ENCODE peak calls at places on chromosomes 12 and 14, in eight cellular contexts. L is Peyer's patch; N is uterus; H is heart left ventricle; B is cardiac muscle cell; K is left lung; I is upper lobe of right lung; M is CD8-positive, alpha-beta T cell. D is an unnamed sample.

GRCh38 chr12:3189282-3189681 is 112.1 kb downstream of the TSPAN9 start:
- DNase-seq in L (no peak), N (no peak), H (no peak), B (no peak), K (no peak), I (no peak), M (no peak), D (no peak)

GRCh38 chr14:20803221-20803620 is 577 bp upstream of the RNASE1 start:
- DNase-seq in L (no peak), N (no peak), H (no peak), B (no peak), K (no peak), I (no peak), M (no peak), D (no peak)

GRCh38 chr14:64724578-64724930 is 20.3 kb downstream of the PLEKHG3 start:
- DNase-seq in L (no peak), N (no peak), H (no peak), B (no peak), K (no peak), I (no peak), M (no peak), D (no peak)

GRCh38 chr12:22339691-22340090 is 5.2 kb upstream of the ST8SIA1 start:
- DNase-seq in L (no peak), N (no peak), H (no peak), B (no peak), K (no peak), I (no peak), M (no peak), D (no peak)

GRCh38 chr14:69451941-69452340 is 32.6 kb upstream of the PLEKHD1 start:
- DNase-seq in L (no peak), N (no peak), H (no peak), B (no peak), K (no peak), I (no peak), M (no peak), D (no peak)

GRCh38 chr12:2959194-2959507 is at the start of gene TEAD4:
- DNase-seq in L (no peak), N (peak), H (peak), B (peak), K (peak), I (peak), M (no peak), D (no peak)

GRCh38 chr14:73775339-73776193 is 61.4 kb upstream of the PNMA1 start:
- DNase-seq in L (no peak), N (no peak), H (no peak), B (no peak), K (no peak), I (no peak), M (no peak), D (no peak)

GRCh38 chr14:35046751-35047536 is 872 bp downstream of the FAM177A1 start:
- DNase-seq in L (peak), N (peak), H (no peak), B (no peak), K (peak), I (no peak), M (no peak), D (no peak)

GRCh38 chr12:47504775-47505446 is 200.9 kb downstream of the RPAP3 start:
- DNase-seq in L (no peak), N (no peak), H (no peak), B (peak), K (no peak), I (no peak), M (no peak), D (no peak)

GRCh38 chr14:20742132-20742531 is 3.6 kb upstream of the EDDM3A start:
- DNase-seq in L (no peak), N (no peak), H (no peak), B (no peak), K (no peak), I (no peak), M (no peak), D (no peak)

GRCh38 chr12:106032141-106032925 is 106.4 kb downstream of the NUAK1 start:
- DNase-seq in L (no peak), N (no peak), H (no peak), B (peak), K (no peak), I (no peak), M (no peak), D (no peak)

GRCh38 chr14:104602933-104603325 is 1.6 kb downstream of the TMEM179 start:
- DNase-seq in L (no peak), N (no peak), H (no peak), B (no peak), K (peak), I (peak), M (no peak), D (no peak)

GRCh38 chr12:79552186-79552585 is 138.6 kb downstream of the PAWR start:
- DNase-seq in L (no peak), N (no peak), H (no peak), B (peak), K (no peak), I (no peak), M (no peak), D (no peak)

GRCh38 chr12:3034067-3034750 is 43.0 kb upstream of the TSPAN9 start:
- DNase-seq in L (peak), N (peak), H (peak), B (peak), K (no peak), I (peak), M (no peak), D (no peak)

GRCh38 chr14:49598182-49598478 is 610 bp upstream of the LRR1 start:
- DNase-seq in L (no peak), N (peak), H (peak), B (no peak), K (no peak), I (no peak), M (no peak), D (no peak)

GRCh38 chr14:28142400-28143015 is 624.1 kb upstream of the FOXG1 start:
- DNase-seq in L (no peak), N (no peak), H (no peak), B (peak), K (no peak), I (no peak), M (no peak), D (no peak)

GRCh38 chr12:64609543-64610091 is 678 bp upstream of the RASSF3 start:
- DNase-seq in L (peak), N (no peak), H (no peak), B (peak), K (no peak), I (no peak), M (no peak), D (no peak)

GRCh38 chr14:55092326-55092725 is 36.7 kb upstream of the LGALS3 start:
- DNase-seq in L (peak), N (no peak), H (no peak), B (no peak), K (no peak), I (no peak), M (no peak), D (no peak)

GRCh38 chr12:18750087-18750486 is 12.2 kb downstream of the CAPZA3 start:
- DNase-seq in L (no peak), N (no peak), H (no peak), B (peak), K (no peak), I (no peak), M (no peak), D (no peak)

GRCh38 chr12:26833692-26834168 is 736 bp upstream of the ITPR2 start:
- DNase-seq in L (peak), N (peak), H (peak), B (peak), K (peak), I (peak), M (peak), D (no peak)

GRCh38 chr12:64256166-64256800 is 34.2 kb upstream of the KICS2 start:
- DNase-seq in L (no peak), N (no peak), H (no peak), B (peak), K (no peak), I (no peak), M (no peak), D (no peak)

GRCh38 chr12:95099270-95099790 is 25.9 kb upstream of the NR2C1 start:
- DNase-seq in L (no peak), N (no peak), H (no peak), B (no peak), K (no peak), I (no peak), M (no peak), D (no peak)

GRCh38 chr14:31326111-31326510 is 94.2 kb downstream of the HEATR5A start:
- DNase-seq in L (no peak), N (no peak), H (no peak), B (peak), K (no peak), I (no peak), M (peak), D (no peak)

GRCh38 chr14:68253381-68253780 is 433.8 kb downstream of the RAD51B start:
- DNase-seq in L (no peak), N (no peak), H (no peak), B (no peak), K (no peak), I (no peak), M (no peak), D (no peak)

GRCh38 chr14:68257969-68258368 is 438.4 kb downstream of the RAD51B start:
- DNase-seq in L (no peak), N (no peak), H (no peak), B (no peak), K (no peak), I (no peak), M (no peak), D (no peak)

GRCh38 chr14:68254669-68255527 is 435.3 kb downstream of the RAD51B start:
- DNase-seq in L (no peak), N (no peak), H (no peak), B (no peak), K (no peak), I (no peak), M (no peak), D (no peak)

GRCh38 chr14:68253878-68254528 is 434.4 kb downstream of the RAD51B start:
- DNase-seq in L (no peak), N (no peak), H (no peak), B (no peak), K (no peak), I (no peak), M (no peak), D (no peak)

DNA sequence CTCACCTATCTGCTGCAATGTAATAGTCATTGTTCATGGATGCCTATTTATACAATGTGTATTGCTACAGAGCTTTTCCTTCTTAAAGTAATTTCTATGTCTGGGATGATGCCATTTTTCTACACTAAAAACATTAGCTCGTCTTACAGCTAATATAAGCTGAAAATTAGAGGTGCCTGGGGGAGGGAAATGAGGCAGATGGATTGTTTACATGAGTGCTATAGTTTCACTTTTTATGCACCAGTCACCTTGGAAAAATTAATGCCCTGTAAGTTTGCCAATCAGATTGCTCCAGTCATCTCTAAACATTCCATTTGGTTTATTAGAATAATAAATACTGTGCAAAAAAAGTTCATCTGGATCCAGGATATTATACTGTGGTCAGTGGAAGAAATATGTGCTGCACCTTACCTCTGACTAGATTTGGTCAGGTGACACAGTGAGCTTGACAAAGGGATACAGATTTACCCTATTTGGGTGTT is 436.2 kb downstream of the RAD51B start:
- DNase-seq in L (no peak), N (no peak), H (no peak), B (no peak), K (no peak), I (no peak), M (no peak), D (no peak)
- H3K27ac ChIP-seq in L (no peak), N (peak), H (no peak), B (no peak), K (no peak), I (no peak), M (no peak), D (no peak)

GRCh38 chr12:112018571-112019237 is 5.5 kb downstream of the ERP29 start:
- DNase-seq in L (no peak), N (no peak), H (no peak), B (peak), K (no peak), I (no peak), M (no peak), D (no peak)
- H3K4me3 ChIP-seq in L (no peak), N (no peak), H (no peak), B (no peak), K (no peak), I (no peak), M (no peak), D (no peak)

DNA sequence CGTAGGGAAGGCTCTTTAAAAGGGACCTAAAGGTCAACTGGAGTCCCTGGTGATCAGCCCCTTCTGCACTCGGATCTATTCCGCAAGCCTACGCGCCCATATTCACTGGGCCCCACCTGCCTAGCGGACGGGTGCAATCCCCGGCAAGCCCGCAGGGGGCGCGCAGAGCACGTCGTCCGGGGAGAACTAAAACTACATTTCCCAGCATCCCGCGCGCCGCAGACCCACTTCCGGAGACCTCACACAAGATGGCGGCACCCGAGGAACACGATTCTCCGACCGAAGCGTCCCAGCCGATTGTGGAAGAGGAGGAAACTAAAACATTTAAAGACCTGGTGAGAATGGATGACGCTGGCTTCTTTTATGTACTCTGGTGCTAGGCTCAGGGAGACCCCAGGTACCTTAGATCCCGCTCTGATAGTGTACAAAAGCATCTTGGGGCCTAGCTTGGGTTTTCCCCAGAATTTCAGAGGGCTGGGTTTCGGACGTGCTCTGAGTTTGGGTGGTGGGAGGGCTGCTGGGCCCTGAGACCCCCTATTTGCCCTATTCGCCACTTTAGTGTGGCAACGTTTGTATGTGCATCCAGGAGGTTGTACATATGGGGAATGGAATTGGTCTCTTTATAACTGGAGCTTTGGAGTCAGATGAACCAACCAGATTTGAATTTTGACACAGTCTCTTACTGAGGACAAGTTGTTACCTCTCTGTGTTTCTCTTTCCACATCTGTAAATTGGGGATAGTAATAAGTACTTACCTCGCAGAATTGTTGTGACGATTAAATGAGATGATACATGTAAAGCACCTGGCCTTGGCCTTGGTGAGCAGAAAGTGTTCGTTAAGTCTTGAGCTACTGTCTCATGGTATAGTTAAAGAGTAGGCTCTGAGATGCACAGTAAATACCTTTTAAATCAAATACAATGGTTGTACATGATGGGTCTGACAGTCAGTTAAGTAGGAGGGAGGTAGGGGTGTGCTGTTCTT is at the start of gene DDX47:
- DNase-seq in L (peak), N (peak), H (peak), B (peak), K (peak), I (peak), M (peak), D (peak)
- H3K27ac ChIP-seq in L (peak), N (peak), H (peak), B (peak), K (peak), I (peak), M (peak), D (peak)

DNA sequence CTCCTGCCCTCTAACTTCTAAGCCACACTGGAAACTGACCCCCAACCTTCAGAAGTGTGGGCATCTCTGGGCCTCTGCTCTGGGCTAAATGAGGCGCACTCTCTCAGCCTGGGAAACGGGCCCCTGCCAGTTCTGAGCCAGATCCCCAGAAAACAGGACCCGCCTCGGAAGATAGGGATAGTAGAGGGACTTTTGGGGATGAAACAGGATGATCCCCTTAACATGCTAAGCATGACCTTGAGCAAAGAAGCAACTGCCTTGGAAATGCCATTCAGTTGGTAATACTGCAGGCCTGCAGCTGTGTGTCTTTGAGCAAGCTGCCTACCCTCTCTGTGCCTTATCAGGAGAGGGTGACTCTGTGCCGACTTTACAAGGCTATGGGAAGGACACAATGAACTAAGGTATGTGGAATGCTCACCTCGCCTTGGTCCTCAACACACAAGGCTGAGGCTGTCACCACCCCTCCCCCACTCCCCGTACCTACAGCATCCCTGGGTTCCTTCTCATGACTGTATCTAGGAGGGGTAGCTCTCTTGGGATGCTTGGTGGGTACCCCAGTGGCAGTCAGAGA is 54.0 kb downstream of the NCOR2 start:
- DNase-seq in L (no peak), N (no peak), H (no peak), B (no peak), K (no peak), I (no peak), M (no peak), D (no peak)
- H3K4me3 ChIP-seq in L (no peak), N (no peak), H (no peak), B (no peak), K (no peak), I (no peak), M (no peak), D (no peak)

GRCh38 chr12:84920331-84920730 is 7.7 kb upstream of the SLC6A15 start:
- DNase-seq in L (no peak), N (no peak), H (no peak), B (peak), K (no peak), I (no peak), M (no peak), D (no peak)

GRCh38 chr12:84922721-84923120 is 10.1 kb upstream of the SLC6A15 start:
- DNase-seq in L (no peak), N (no peak), H (no peak), B (peak), K (no peak), I (no peak), M (no peak), D (no peak)

GRCh38 chr12:84919271-84919670 is 6.7 kb upstream of the SLC6A15 start:
- DNase-seq in L (no peak), N (no peak), H (no peak), B (no peak), K (no peak), I (no peak), M (no peak), D (no peak)

GRCh38 chr12:84929486-84929885 is 16.9 kb upstream of the SLC6A15 start:
- DNase-seq in L (no peak), N (no peak), H (no peak), B (no peak), K (no peak), I (no peak), M (no peak), D (no peak)

DNA sequence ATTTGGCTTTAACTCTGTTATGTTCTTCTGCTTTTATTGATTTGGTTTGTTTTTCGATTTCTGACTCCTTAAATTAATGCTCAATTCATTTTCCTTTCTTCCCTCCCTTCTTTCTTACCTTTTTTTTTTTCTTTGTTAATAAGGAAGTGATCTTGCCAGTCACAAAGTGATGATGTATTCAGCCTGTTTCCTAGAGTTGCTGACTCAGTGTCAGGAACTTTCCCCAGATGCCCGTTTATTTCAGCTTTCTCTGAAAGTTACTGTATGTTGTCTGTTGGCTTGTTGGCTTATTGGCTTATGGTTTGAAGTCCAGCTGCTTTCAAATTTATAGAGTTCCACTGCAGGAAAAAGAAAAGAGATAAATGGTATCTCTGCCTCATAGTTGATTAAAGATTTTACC is 12.4 kb upstream of the SLC6A15 start:
- DNase-seq in L (no peak), N (no peak), H (no peak), B (peak), K (no peak), I (no peak), M (no peak), D (no peak)
- H3K27ac ChIP-seq in L (no peak), N (no peak), H (no peak), B (no peak), K (no peak), I (no peak), M (no peak), D (no peak)

GRCh38 chr14:86604546-86604945 is 1074.6 kb downstream of the FLRT2 start:
- DNase-seq in L (no peak), N (no peak), H (no peak), B (no peak), K (no peak), I (no peak), M (no peak), D (no peak)
- H3K4me3 ChIP-seq in L (no peak), N (no peak), H (no peak), B (no peak), K (no peak), I (no peak), M (no peak), D (no peak)